ENCODE peak calls at places on chromosome 1, in eight cellular contexts. One of them, this sample, is unnamed.

GRCh38 chr1:30650038-30650958 is 73.1 kb downstream of the MATN1 start:
- DNase-seq in transverse colon: no peak
- DNase-seq in CD4-positive, alpha-beta T cell: no peak
- DNase-seq in CD8-positive, alpha-beta T cell: no peak
- DNase-seq in GM10248: no peak
- DNase-seq in heart right ventricle: no peak
- DNase-seq in GM13977: no peak
- DNase-seq in mammary epithelial cell: no peak
- DNase-seq in this sample: no peak

GRCh38 chr1:101438359-101438758 is 201.5 kb downstream of the S1PR1 start:
- DNase-seq in transverse colon: no peak
- DNase-seq in CD4-positive, alpha-beta T cell: no peak
- DNase-seq in CD8-positive, alpha-beta T cell: no peak
- DNase-seq in GM10248: peak; percentile 38
- DNase-seq in heart right ventricle: no peak
- DNase-seq in GM13977: no peak
- DNase-seq in mammary epithelial cell: peak; percentile 20
- DNase-seq in this sample: peak; percentile 35

GRCh38 chr1:2381741-2382620 is 9.4 kb downstream of the MORN1 start:
- DNase-seq in transverse colon: peak; percentile 82
- DNase-seq in CD4-positive, alpha-beta T cell: peak; percentile 75
- DNase-seq in CD8-positive, alpha-beta T cell: peak; percentile 62
- DNase-seq in GM10248: peak; percentile 92
- DNase-seq in heart right ventricle: peak; percentile 84
- DNase-seq in GM13977: peak; percentile 93
- DNase-seq in mammary epithelial cell: peak; percentile 55
- DNase-seq in this sample: peak; percentile 94

GRCh38 chr1:218361298-218362065 is 16.3 kb downstream of the TGFB2 start:
- DNase-seq in transverse colon: no peak
- DNase-seq in CD4-positive, alpha-beta T cell: no peak
- DNase-seq in CD8-positive, alpha-beta T cell: no peak
- DNase-seq in GM10248: no peak
- DNase-seq in heart right ventricle: no peak
- DNase-seq in GM13977: no peak
- DNase-seq in mammary epithelial cell: no peak
- DNase-seq in this sample: no peak

GRCh38 chr1:71783096-71783495 is 499.2 kb downstream of the NEGR1 start:
- DNase-seq in transverse colon: no peak
- DNase-seq in CD4-positive, alpha-beta T cell: no peak
- DNase-seq in CD8-positive, alpha-beta T cell: no peak
- DNase-seq in GM10248: no peak
- DNase-seq in heart right ventricle: no peak
- DNase-seq in GM13977: no peak
- DNase-seq in mammary epithelial cell: no peak
- DNase-seq in this sample: no peak

GRCh38 chr1:155184835-155185782 is 11.5 kb downstream of the TRIM46 start:
- DNase-seq in transverse colon: peak; percentile 76
- DNase-seq in CD4-positive, alpha-beta T cell: no peak
- DNase-seq in CD8-positive, alpha-beta T cell: no peak
- DNase-seq in GM10248: peak; percentile 87
- DNase-seq in heart right ventricle: no peak
- DNase-seq in GM13977: peak; percentile 83
- DNase-seq in mammary epithelial cell: no peak
- DNase-seq in this sample: peak; percentile 86

GRCh38 chr1:247286134-247286670 is 30.3 kb downstream of the VN1R5 start:
- DNase-seq in transverse colon: no peak
- DNase-seq in CD4-positive, alpha-beta T cell: no peak
- DNase-seq in CD8-positive, alpha-beta T cell: no peak
- DNase-seq in GM10248: no peak
- DNase-seq in heart right ventricle: no peak
- DNase-seq in GM13977: no peak
- DNase-seq in mammary epithelial cell: no peak
- DNase-seq in this sample: no peak

GRCh38 chr1:70767377-70767776 is 280.2 kb downstream of the PTGER3 start:
- DNase-seq in transverse colon: no peak
- DNase-seq in CD4-positive, alpha-beta T cell: no peak
- DNase-seq in CD8-positive, alpha-beta T cell: no peak
- DNase-seq in GM10248: no peak
- DNase-seq in heart right ventricle: no peak
- DNase-seq in GM13977: no peak
- DNase-seq in mammary epithelial cell: no peak
- DNase-seq in this sample: no peak

GRCh38 chr1:154714638-154715037 is 106.7 kb upstream of the ADAR start:
- DNase-seq in transverse colon: peak; percentile 21
- DNase-seq in CD4-positive, alpha-beta T cell: no peak
- DNase-seq in CD8-positive, alpha-beta T cell: no peak
- DNase-seq in GM10248: no peak
- DNase-seq in heart right ventricle: no peak
- DNase-seq in GM13977: no peak
- DNase-seq in mammary epithelial cell: peak; percentile 12
- DNase-seq in this sample: no peak

GRCh38 chr1:156813750-156814570 is 2.7 kb downstream of the SH2D2A start:
- DNase-seq in transverse colon: peak; percentile 82
- DNase-seq in CD4-positive, alpha-beta T cell: peak; percentile 82
- DNase-seq in CD8-positive, alpha-beta T cell: peak; percentile 47
- DNase-seq in GM10248: peak; percentile 82
- DNase-seq in heart right ventricle: peak; percentile 42
- DNase-seq in GM13977: peak; percentile 65
- DNase-seq in mammary epithelial cell: no peak
- DNase-seq in this sample: peak; percentile 80

GRCh38 chr1:108708726-108709660 is 3.7 kb upstream of the FNDC7 start:
- DNase-seq in transverse colon: peak; percentile 26
- DNase-seq in CD4-positive, alpha-beta T cell: peak; percentile 60
- DNase-seq in CD8-positive, alpha-beta T cell: peak; percentile 62
- DNase-seq in GM10248: no peak
- DNase-seq in heart right ventricle: no peak
- DNase-seq in GM13977: peak; percentile 22
- DNase-seq in mammary epithelial cell: peak; percentile 11
- DNase-seq in this sample: peak; percentile 15

GRCh38 chr1:8092603-8093141 is 66.6 kb upstream of the ERRFI1 start:
- DNase-seq in transverse colon: no peak
- DNase-seq in CD4-positive, alpha-beta T cell: no peak
- DNase-seq in CD8-positive, alpha-beta T cell: no peak
- DNase-seq in GM10248: no peak
- DNase-seq in heart right ventricle: no peak
- DNase-seq in GM13977: no peak
- DNase-seq in mammary epithelial cell: no peak
- DNase-seq in this sample: no peak

GRCh38 chr1:164466001-164466421 is 93.0 kb upstream of the PBX1 start:
- DNase-seq in transverse colon: no peak
- DNase-seq in CD4-positive, alpha-beta T cell: no peak
- DNase-seq in CD8-positive, alpha-beta T cell: no peak
- DNase-seq in GM10248: no peak
- DNase-seq in heart right ventricle: no peak
- DNase-seq in GM13977: no peak
- DNase-seq in mammary epithelial cell: no peak
- DNase-seq in this sample: no peak

GRCh38 chr1:11929849-11930248 is 3.6 kb upstream of the KIAA2013 start:
- DNase-seq in transverse colon: peak; percentile 75
- DNase-seq in CD4-positive, alpha-beta T cell: no peak
- DNase-seq in CD8-positive, alpha-beta T cell: no peak
- DNase-seq in GM10248: peak; percentile 63
- DNase-seq in heart right ventricle: peak; percentile 76
- DNase-seq in GM13977: peak; percentile 67
- DNase-seq in mammary epithelial cell: peak; percentile 53
- DNase-seq in this sample: peak; percentile 70

GRCh38 chr1:174788981-174789380 is 210.8 kb upstream of the CACYBP start:
- DNase-seq in transverse colon: no peak
- DNase-seq in CD4-positive, alpha-beta T cell: no peak
- DNase-seq in CD8-positive, alpha-beta T cell: no peak
- DNase-seq in GM10248: no peak
- DNase-seq in heart right ventricle: no peak
- DNase-seq in GM13977: no peak
- DNase-seq in mammary epithelial cell: peak; percentile 84
- DNase-seq in this sample: no peak

GRCh38 chr1:56933606-56934005 is 32.2 kb downstream of the C8B start:
- DNase-seq in transverse colon: no peak
- DNase-seq in CD4-positive, alpha-beta T cell: no peak
- DNase-seq in CD8-positive, alpha-beta T cell: no peak
- DNase-seq in GM10248: no peak
- DNase-seq in heart right ventricle: no peak
- DNase-seq in GM13977: no peak
- DNase-seq in mammary epithelial cell: no peak
- DNase-seq in this sample: no peak

GRCh38 chr1:236078988-236079387 is 14.1 kb upstream of the NID1 start:
- DNase-seq in transverse colon: no peak
- DNase-seq in CD4-positive, alpha-beta T cell: no peak
- DNase-seq in CD8-positive, alpha-beta T cell: no peak
- DNase-seq in GM10248: no peak
- DNase-seq in heart right ventricle: no peak
- DNase-seq in GM13977: no peak
- DNase-seq in mammary epithelial cell: no peak
- DNase-seq in this sample: no peak

GRCh38 chr1:91406773-91407389 is 2.2 kb upstream of the HFM1 start:
- DNase-seq in transverse colon: no peak
- DNase-seq in CD4-positive, alpha-beta T cell: no peak
- DNase-seq in CD8-positive, alpha-beta T cell: no peak
- DNase-seq in GM10248: no peak
- DNase-seq in heart right ventricle: no peak
- DNase-seq in GM13977: no peak
- DNase-seq in mammary epithelial cell: no peak
- DNase-seq in this sample: no peak

GRCh38 chr1:117605164-117605810 is 561 bp upstream of the TENT5C start:
- DNase-seq in transverse colon: no peak
- DNase-seq in CD4-positive, alpha-beta T cell: no peak
- DNase-seq in CD8-positive, alpha-beta T cell: no peak
- DNase-seq in GM10248: no peak
- DNase-seq in heart right ventricle: peak; percentile 22
- DNase-seq in GM13977: peak; percentile 43
- DNase-seq in mammary epithelial cell: no peak
- DNase-seq in this sample: no peak

GRCh38 chr1:244970236-244970652 is 105.9 kb upstream of the HNRNPU start:
- DNase-seq in transverse colon: no peak
- DNase-seq in CD4-positive, alpha-beta T cell: no peak
- DNase-seq in CD8-positive, alpha-beta T cell: no peak
- DNase-seq in GM10248: peak; percentile 75
- DNase-seq in heart right ventricle: peak; percentile 74
- DNase-seq in GM13977: peak; percentile 70
- DNase-seq in mammary epithelial cell: peak; percentile 67
- DNase-seq in this sample: peak; percentile 81

DNA sequence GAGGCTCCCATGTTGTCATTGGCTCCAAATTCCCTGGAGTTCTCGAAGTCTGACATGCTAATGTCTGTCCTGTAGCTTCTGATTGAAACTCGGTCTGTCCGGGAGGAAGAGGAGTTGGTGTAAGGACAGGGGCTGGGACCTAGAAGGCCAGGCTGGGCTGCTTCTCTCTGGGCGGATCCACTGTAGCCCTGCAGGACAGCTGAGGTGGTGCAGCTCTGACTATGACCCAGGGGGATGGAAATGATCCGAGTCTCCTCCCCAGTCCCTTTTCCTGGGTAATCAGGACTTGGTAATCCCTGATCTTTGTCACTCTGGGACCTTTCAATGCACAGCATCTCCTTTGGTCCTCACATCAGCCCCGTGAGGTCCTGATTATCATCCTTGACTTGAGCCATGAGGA is 10.0 kb upstream of the FCMR start:
- DNase-seq in transverse colon: no peak
- DNase-seq in CD4-positive, alpha-beta T cell: no peak
- DNase-seq in CD8-positive, alpha-beta T cell: no peak
- DNase-seq in GM10248: no peak
- DNase-seq in heart right ventricle: no peak
- DNase-seq in GM13977: no peak
- DNase-seq in mammary epithelial cell: no peak
- DNase-seq in this sample: no peak
- TF ChIP-seq CTCF in transverse colon: no peak
- TF ChIP-seq CTCF in CD4-positive, alpha-beta T cell: no peak
- TF ChIP-seq CTCF in CD8-positive, alpha-beta T cell: no peak
- TF ChIP-seq CTCF in GM10248: no peak
- TF ChIP-seq CTCF in heart right ventricle: no peak
- TF ChIP-seq CTCF in GM13977: peak; percentile 4
- TF ChIP-seq CTCF in mammary epithelial cell: peak; percentile 15
- TF ChIP-seq CTCF in this sample: peak; percentile 27

DNA sequence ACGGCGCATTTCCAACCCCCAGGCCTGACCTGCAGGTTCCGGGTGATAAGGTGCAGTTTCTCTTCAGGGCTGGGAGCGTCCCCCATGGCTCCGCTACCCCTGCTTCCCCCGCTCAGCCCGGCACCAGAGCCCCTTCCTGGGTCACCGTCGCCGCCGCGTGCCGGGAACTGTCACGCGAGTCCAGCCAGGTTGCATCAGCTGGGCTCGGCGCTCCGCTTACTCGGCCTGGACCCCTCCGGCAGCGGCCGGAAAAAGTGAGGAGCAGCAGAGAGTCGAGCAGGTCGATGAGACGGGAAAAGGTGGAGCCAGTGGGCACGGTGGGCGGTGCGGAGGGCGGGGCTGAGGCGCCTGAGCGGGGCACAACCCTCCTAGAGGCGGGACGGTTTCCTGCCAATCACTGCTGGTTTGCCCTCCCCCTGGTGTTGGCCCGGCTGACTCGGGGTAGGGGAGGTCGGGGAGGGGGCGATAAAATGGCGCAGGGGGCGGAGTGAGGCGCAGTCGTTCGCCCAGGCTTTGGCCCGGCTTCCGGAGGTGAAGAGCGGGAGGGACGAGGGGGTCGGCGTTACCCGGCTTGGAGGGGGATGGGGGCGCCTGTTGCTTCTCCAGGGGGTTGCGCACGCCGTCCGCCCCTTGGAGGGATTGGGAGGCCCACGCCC is at the start of the genes S100PBP and YARS1:
- DNase-seq in transverse colon: peak; percentile 100
- DNase-seq in CD4-positive, alpha-beta T cell: peak; percentile 100
- DNase-seq in CD8-positive, alpha-beta T cell: peak; percentile 100
- DNase-seq in GM10248: peak; percentile 99
- DNase-seq in heart right ventricle: peak; percentile 100
- DNase-seq in GM13977: peak; percentile 97
- DNase-seq in mammary epithelial cell: peak; percentile 98
- DNase-seq in this sample: peak; percentile 97
- TF ChIP-seq CTCF in transverse colon: no peak
- TF ChIP-seq CTCF in CD4-positive, alpha-beta T cell: no peak
- TF ChIP-seq CTCF in CD8-positive, alpha-beta T cell: no peak
- TF ChIP-seq CTCF in GM10248: no peak
- TF ChIP-seq CTCF in heart right ventricle: no peak
- TF ChIP-seq CTCF in GM13977: peak; percentile 3
- TF ChIP-seq CTCF in mammary epithelial cell: no peak
- TF ChIP-seq CTCF in this sample: no peak

GRCh38 chr1:171763764-171764163 is 17.7 kb upstream of the METTL13 start:
- DNase-seq in transverse colon: no peak
- DNase-seq in CD4-positive, alpha-beta T cell: no peak
- DNase-seq in CD8-positive, alpha-beta T cell: no peak
- DNase-seq in GM10248: no peak
- DNase-seq in heart right ventricle: no peak
- DNase-seq in GM13977: no peak
- DNase-seq in mammary epithelial cell: no peak
- DNase-seq in this sample: no peak
- TF ChIP-seq CTCF in transverse colon: no peak
- TF ChIP-seq CTCF in CD4-positive, alpha-beta T cell: no peak
- TF ChIP-seq CTCF in CD8-positive, alpha-beta T cell: no peak
- TF ChIP-seq CTCF in GM10248: no peak
- TF ChIP-seq CTCF in heart right ventricle: no peak
- TF ChIP-seq CTCF in GM13977: no peak
- TF ChIP-seq CTCF in mammary epithelial cell: no peak
- TF ChIP-seq CTCF in this sample: no peak

DNA sequence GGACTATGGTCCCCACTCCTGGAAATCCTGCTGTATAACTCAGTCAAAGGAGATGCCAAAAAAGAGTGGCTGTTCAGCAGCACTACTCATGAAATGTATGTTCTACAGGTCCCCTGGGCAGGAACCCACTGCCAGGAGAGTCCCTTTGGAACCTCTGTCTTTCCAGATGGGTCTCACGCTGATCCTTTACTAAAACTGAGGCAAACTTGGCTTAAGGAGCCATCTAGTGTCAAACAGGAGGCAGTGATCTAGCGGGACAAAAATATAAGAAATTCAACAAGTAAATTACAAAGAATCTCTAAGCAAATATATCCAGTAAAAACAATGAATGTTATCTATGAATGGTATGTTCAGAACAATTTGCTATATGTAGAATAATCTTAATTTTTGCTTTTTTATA is 80.5 kb upstream of the PRMT6 start:
- DNase-seq in transverse colon: no peak
- DNase-seq in CD4-positive, alpha-beta T cell: no peak
- DNase-seq in CD8-positive, alpha-beta T cell: no peak
- DNase-seq in GM10248: no peak
- DNase-seq in heart right ventricle: no peak
- DNase-seq in GM13977: no peak
- DNase-seq in mammary epithelial cell: no peak
- DNase-seq in this sample: no peak
- TF ChIP-seq CTCF in transverse colon: no peak
- TF ChIP-seq CTCF in CD4-positive, alpha-beta T cell: no peak
- TF ChIP-seq CTCF in CD8-positive, alpha-beta T cell: no peak
- TF ChIP-seq CTCF in GM10248: no peak
- TF ChIP-seq CTCF in heart right ventricle: no peak
- TF ChIP-seq CTCF in GM13977: no peak
- TF ChIP-seq CTCF in mammary epithelial cell: no peak
- TF ChIP-seq CTCF in this sample: no peak

This sample was measured in GM20000.